ENCODE peak calls at places on chromosome 5, in four cellular contexts. One of them, this sample, is unnamed.

GRCh38 chr5:96881511-96882115 is 5.3 kb downstream of the ERAP2 start:
- DNase-seq in HS-5: peak
- DNase-seq in brain microvascular endothelial cell: peak
- DNase-seq in stimulated activated CD4-positive, alpha-beta T cell treated with anti-CD3 and anti-CD28 coated beads, Interleukin-4, amount 100 ng/mL, for 1 hour: no peak
- DNase-seq in this sample: peak

GRCh38 chr5:119789411-119790117 is 160.2 kb downstream of the FAM170A start:
- DNase-seq in brain microvascular endothelial cell: no peak
- DNase-seq in stimulated activated CD4-positive, alpha-beta T cell treated with anti-CD3 and anti-CD28 coated beads, Interleukin-4, amount 100 ng/mL, for 1 hour: no peak
- DNase-seq in HS-5: no peak
- DNase-seq in this sample: no peak

GRCh38 chr5:160071521-160072299 is 47.5 kb downstream of the PWWP2A start:
- DNase-seq in brain microvascular endothelial cell: no peak
- DNase-seq in HS-5: no peak
- DNase-seq in stimulated activated CD4-positive, alpha-beta T cell treated with anti-CD3 and anti-CD28 coated beads, Interleukin-4, amount 100 ng/mL, for 1 hour: no peak
- DNase-seq in this sample: no peak

GRCh38 chr5:173823721-173824567 is 64.2 kb upstream of the CPEB4 start:
- DNase-seq in stimulated activated CD4-positive, alpha-beta T cell treated with anti-CD3 and anti-CD28 coated beads, Interleukin-4, amount 100 ng/mL, for 1 hour: no peak
- DNase-seq in HS-5: peak
- DNase-seq in brain microvascular endothelial cell: peak
- DNase-seq in this sample: peak

GRCh38 chr5:11903614-11904269 is 504 bp downstream of the CTNND2 start:
- DNase-seq in HS-5: no peak
- DNase-seq in brain microvascular endothelial cell: no peak
- DNase-seq in stimulated activated CD4-positive, alpha-beta T cell treated with anti-CD3 and anti-CD28 coated beads, Interleukin-4, amount 100 ng/mL, for 1 hour: no peak
- DNase-seq in this sample: no peak

GRCh38 chr5:178854284-178854683 is 5.5 kb upstream of the ZNF354B start:
- DNase-seq in HS-5: no peak
- DNase-seq in brain microvascular endothelial cell: no peak
- DNase-seq in stimulated activated CD4-positive, alpha-beta T cell treated with anti-CD3 and anti-CD28 coated beads, Interleukin-4, amount 100 ng/mL, for 1 hour: no peak
- DNase-seq in this sample: no peak

GRCh38 chr5:179923422-179923821 is 15.7 kb upstream of the TBC1D9B start:
- DNase-seq in stimulated activated CD4-positive, alpha-beta T cell treated with anti-CD3 and anti-CD28 coated beads, Interleukin-4, amount 100 ng/mL, for 1 hour: no peak
- DNase-seq in brain microvascular endothelial cell: no peak
- DNase-seq in HS-5: no peak
- DNase-seq in this sample: no peak

GRCh38 chr5:112978836-112979235 is 2.2 kb downstream of the DCP2 start:
- DNase-seq in HS-5: no peak
- DNase-seq in brain microvascular endothelial cell: no peak
- DNase-seq in stimulated activated CD4-positive, alpha-beta T cell treated with anti-CD3 and anti-CD28 coated beads, Interleukin-4, amount 100 ng/mL, for 1 hour: no peak
- DNase-seq in this sample: no peak

GRCh38 chr5:147560982-147561381 is 51.1 kb upstream of the DPYSL3 start:
- DNase-seq in brain microvascular endothelial cell: no peak
- DNase-seq in stimulated activated CD4-positive, alpha-beta T cell treated with anti-CD3 and anti-CD28 coated beads, Interleukin-4, amount 100 ng/mL, for 1 hour: no peak
- DNase-seq in HS-5: no peak
- DNase-seq in this sample: no peak

GRCh38 chr5:1527533-1528205 is 3.9 kb upstream of the LPCAT1 start:
- DNase-seq in brain microvascular endothelial cell: no peak
- DNase-seq in stimulated activated CD4-positive, alpha-beta T cell treated with anti-CD3 and anti-CD28 coated beads, Interleukin-4, amount 100 ng/mL, for 1 hour: no peak
- DNase-seq in HS-5: no peak
- DNase-seq in this sample: no peak

GRCh38 chr5:151107738-151108520 is 27.1 kb upstream of the TNIP1 start:
- DNase-seq in stimulated activated CD4-positive, alpha-beta T cell treated with anti-CD3 and anti-CD28 coated beads, Interleukin-4, amount 100 ng/mL, for 1 hour: no peak
- DNase-seq in HS-5: no peak
- DNase-seq in brain microvascular endothelial cell: peak
- DNase-seq in this sample: no peak

GRCh38 chr5:180787711-180788431 is 14.7 kb downstream of the MGAT1 start:
- DNase-seq in stimulated activated CD4-positive, alpha-beta T cell treated with anti-CD3 and anti-CD28 coated beads, Interleukin-4, amount 100 ng/mL, for 1 hour: no peak
- DNase-seq in brain microvascular endothelial cell: peak
- DNase-seq in HS-5: no peak
- DNase-seq in this sample: no peak

GRCh38 chr5:143594913-143595818 is 191.7 kb upstream of the NR3C1 start:
- DNase-seq in brain microvascular endothelial cell: no peak
- DNase-seq in stimulated activated CD4-positive, alpha-beta T cell treated with anti-CD3 and anti-CD28 coated beads, Interleukin-4, amount 100 ng/mL, for 1 hour: no peak
- DNase-seq in HS-5: no peak
- DNase-seq in this sample: no peak

GRCh38 chr5:157356576-157356975 is 90.7 kb downstream of the CYFIP2 start:
- DNase-seq in brain microvascular endothelial cell: no peak
- DNase-seq in HS-5: no peak
- DNase-seq in stimulated activated CD4-positive, alpha-beta T cell treated with anti-CD3 and anti-CD28 coated beads, Interleukin-4, amount 100 ng/mL, for 1 hour: no peak
- DNase-seq in this sample: no peak

GRCh38 chr5:90020575-90021535 is 388.7 kb downstream of the CETN3 start:
- DNase-seq in stimulated activated CD4-positive, alpha-beta T cell treated with anti-CD3 and anti-CD28 coated beads, Interleukin-4, amount 100 ng/mL, for 1 hour: no peak
- DNase-seq in brain microvascular endothelial cell: peak
- DNase-seq in HS-5: peak
- DNase-seq in this sample: peak

GRCh38 chr5:65127181-65127901 is 354.4 kb downstream of the ADAMTS6 start:
- DNase-seq in brain microvascular endothelial cell: peak
- DNase-seq in stimulated activated CD4-positive, alpha-beta T cell treated with anti-CD3 and anti-CD28 coated beads, Interleukin-4, amount 100 ng/mL, for 1 hour: no peak
- DNase-seq in HS-5: no peak
- DNase-seq in this sample: no peak

GRCh38 chr5:175214152-175214551 is 229.8 kb downstream of the DRD1 start:
- DNase-seq in stimulated activated CD4-positive, alpha-beta T cell treated with anti-CD3 and anti-CD28 coated beads, Interleukin-4, amount 100 ng/mL, for 1 hour: no peak
- DNase-seq in brain microvascular endothelial cell: peak
- DNase-seq in HS-5: peak
- DNase-seq in this sample: peak

GRCh38 chr5:68217476-68217984 is 2.0 kb downstream of the PIK3R1 start:
- DNase-seq in brain microvascular endothelial cell: no peak
- DNase-seq in stimulated activated CD4-positive, alpha-beta T cell treated with anti-CD3 and anti-CD28 coated beads, Interleukin-4, amount 100 ng/mL, for 1 hour: no peak
- DNase-seq in HS-5: no peak
- DNase-seq in this sample: no peak

GRCh38 chr5:88145603-88146467 is 122.8 kb downstream of the TMEM161B start:
- DNase-seq in HS-5: no peak
- DNase-seq in stimulated activated CD4-positive, alpha-beta T cell treated with anti-CD3 and anti-CD28 coated beads, Interleukin-4, amount 100 ng/mL, for 1 hour: no peak
- DNase-seq in brain microvascular endothelial cell: no peak
- DNase-seq in this sample: no peak

GRCh38 chr5:10538789-10539684 is 24.8 kb upstream of the ANKRD33B start:
- DNase-seq in HS-5: no peak
- DNase-seq in stimulated activated CD4-positive, alpha-beta T cell treated with anti-CD3 and anti-CD28 coated beads, Interleukin-4, amount 100 ng/mL, for 1 hour: no peak
- DNase-seq in brain microvascular endothelial cell: no peak
- DNase-seq in this sample: no peak

GRCh38 chr5:150589791-150590601 is 50.5 kb upstream of the SYNPO start:
- DNase-seq in brain microvascular endothelial cell: no peak
- DNase-seq in stimulated activated CD4-positive, alpha-beta T cell treated with anti-CD3 and anti-CD28 coated beads, Interleukin-4, amount 100 ng/mL, for 1 hour: no peak
- DNase-seq in HS-5: no peak
- DNase-seq in this sample: no peak

GRCh38 chr5:143677403-143677802 is 134.6 kb upstream of the HMHB1 start:
- DNase-seq in HS-5: no peak
- DNase-seq in stimulated activated CD4-positive, alpha-beta T cell treated with anti-CD3 and anti-CD28 coated beads, Interleukin-4, amount 100 ng/mL, for 1 hour: no peak
- DNase-seq in brain microvascular endothelial cell: no peak
- DNase-seq in this sample: no peak

GRCh38 chr5:130109152-130109551 is 204.9 kb downstream of the CHSY3 start:
- DNase-seq in stimulated activated CD4-positive, alpha-beta T cell treated with anti-CD3 and anti-CD28 coated beads, Interleukin-4, amount 100 ng/mL, for 1 hour: no peak
- DNase-seq in HS-5: no peak
- DNase-seq in brain microvascular endothelial cell: no peak
- DNase-seq in this sample: peak

GRCh38 chr5:74630387-74631087 is 10.0 kb downstream of the ENC1 start:
- DNase-seq in brain microvascular endothelial cell: peak
- DNase-seq in HS-5: peak
- DNase-seq in stimulated activated CD4-positive, alpha-beta T cell treated with anti-CD3 and anti-CD28 coated beads, Interleukin-4, amount 100 ng/mL, for 1 hour: no peak
- DNase-seq in this sample: no peak

GRCh38 chr5:61270510-61271165 is 61.4 kb upstream of the ZSWIM6 start:
- DNase-seq in HS-5: no peak
- DNase-seq in stimulated activated CD4-positive, alpha-beta T cell treated with anti-CD3 and anti-CD28 coated beads, Interleukin-4, amount 100 ng/mL, for 1 hour: no peak
- DNase-seq in brain microvascular endothelial cell: no peak
- DNase-seq in this sample: no peak

GRCh38 chr5:122500245-122501086 is 188.4 kb downstream of the SNCAIP start:
- DNase-seq in stimulated activated CD4-positive, alpha-beta T cell treated with anti-CD3 and anti-CD28 coated beads, Interleukin-4, amount 100 ng/mL, for 1 hour: no peak
- DNase-seq in HS-5: peak
- DNase-seq in brain microvascular endothelial cell: peak
- DNase-seq in this sample: no peak

GRCh38 chr5:96207420-96207819 is 225.6 kb downstream of the PCSK1 start:
- DNase-seq in HS-5: no peak
- DNase-seq in brain microvascular endothelial cell: no peak
- DNase-seq in stimulated activated CD4-positive, alpha-beta T cell treated with anti-CD3 and anti-CD28 coated beads, Interleukin-4, amount 100 ng/mL, for 1 hour: no peak
- DNase-seq in this sample: no peak

GRCh38 chr5:138784590-138784989 is 31.4 kb downstream of the CTNNA1 start:
- DNase-seq in brain microvascular endothelial cell: no peak
- DNase-seq in stimulated activated CD4-positive, alpha-beta T cell treated with anti-CD3 and anti-CD28 coated beads, Interleukin-4, amount 100 ng/mL, for 1 hour: no peak
- DNase-seq in HS-5: no peak
- DNase-seq in this sample: no peak

GRCh38 chr5:175885813-175886212 is 14.4 kb downstream of the CPLX2 start:
- DNase-seq in brain microvascular endothelial cell: no peak
- DNase-seq in stimulated activated CD4-positive, alpha-beta T cell treated with anti-CD3 and anti-CD28 coated beads, Interleukin-4, amount 100 ng/mL, for 1 hour: no peak
- DNase-seq in HS-5: no peak
- DNase-seq in this sample: no peak

GRCh38 chr5:55173696-55174101 is 722 bp upstream of the CDC20B start:
- DNase-seq in HS-5: no peak
- DNase-seq in stimulated activated CD4-positive, alpha-beta T cell treated with anti-CD3 and anti-CD28 coated beads, Interleukin-4, amount 100 ng/mL, for 1 hour: no peak
- DNase-seq in brain microvascular endothelial cell: no peak
- DNase-seq in this sample: no peak

GRCh38 chr5:38265546-38266179 is 7.3 kb downstream of the EGFLAM start:
- DNase-seq in stimulated activated CD4-positive, alpha-beta T cell treated with anti-CD3 and anti-CD28 coated beads, Interleukin-4, amount 100 ng/mL, for 1 hour: peak
- DNase-seq in brain microvascular endothelial cell: peak
- DNase-seq in HS-5: peak
- DNase-seq in this sample: peak

GRCh38 chr5:28766565-28767158 is 1728.3 kb upstream of the CDH9 start:
- DNase-seq in HS-5: peak
- DNase-seq in stimulated activated CD4-positive, alpha-beta T cell treated with anti-CD3 and anti-CD28 coated beads, Interleukin-4, amount 100 ng/mL, for 1 hour: no peak
- DNase-seq in brain microvascular endothelial cell: peak
- DNase-seq in this sample: peak

GRCh38 chr5:32362527-32362926 is 49.8 kb upstream of the MTMR12 start:
- DNase-seq in stimulated activated CD4-positive, alpha-beta T cell treated with anti-CD3 and anti-CD28 coated beads, Interleukin-4, amount 100 ng/mL, for 1 hour: no peak
- DNase-seq in brain microvascular endothelial cell: no peak
- DNase-seq in HS-5: no peak
- DNase-seq in this sample: no peak

GRCh38 chr5:177296581-177296980 is 6.9 kb downstream of the RAB24 start:
- DNase-seq in brain microvascular endothelial cell: no peak
- DNase-seq in stimulated activated CD4-positive, alpha-beta T cell treated with anti-CD3 and anti-CD28 coated beads, Interleukin-4, amount 100 ng/mL, for 1 hour: no peak
- DNase-seq in HS-5: no peak
- DNase-seq in this sample: no peak

GRCh38 chr5:81147970-81148571 is 85.1 kb upstream of the CKMT2 start:
- DNase-seq in stimulated activated CD4-positive, alpha-beta T cell treated with anti-CD3 and anti-CD28 coated beads, Interleukin-4, amount 100 ng/mL, for 1 hour: no peak
- DNase-seq in brain microvascular endothelial cell: no peak
- DNase-seq in HS-5: no peak
- DNase-seq in this sample: no peak

GRCh38 chr5:78604693-78605092 is 43.9 kb downstream of the LHFPL2 start:
- DNase-seq in HS-5: no peak
- DNase-seq in stimulated activated CD4-positive, alpha-beta T cell treated with anti-CD3 and anti-CD28 coated beads, Interleukin-4, amount 100 ng/mL, for 1 hour: no peak
- DNase-seq in brain microvascular endothelial cell: no peak
- DNase-seq in this sample: no peak

GRCh38 chr5:168829922-168830417 is 250.8 kb upstream of the PANK3 start:
- DNase-seq in HS-5: no peak
- DNase-seq in brain microvascular endothelial cell: no peak
- DNase-seq in stimulated activated CD4-positive, alpha-beta T cell treated with anti-CD3 and anti-CD28 coated beads, Interleukin-4, amount 100 ng/mL, for 1 hour: no peak
- DNase-seq in this sample: no peak

GRCh38 chr5:103373576-103374472 is 115.3 kb downstream of the MACIR start:
- DNase-seq in brain microvascular endothelial cell: no peak
- DNase-seq in HS-5: no peak
- DNase-seq in stimulated activated CD4-positive, alpha-beta T cell treated with anti-CD3 and anti-CD28 coated beads, Interleukin-4, amount 100 ng/mL, for 1 hour: no peak
- DNase-seq in this sample: no peak

GRCh38 chr5:150596313-150596712 is 44.1 kb upstream of the SYNPO start:
- DNase-seq in brain microvascular endothelial cell: no peak
- DNase-seq in stimulated activated CD4-positive, alpha-beta T cell treated with anti-CD3 and anti-CD28 coated beads, Interleukin-4, amount 100 ng/mL, for 1 hour: no peak
- DNase-seq in HS-5: no peak
- DNase-seq in this sample: no peak

This sample was measured in epithelial cell of proximal tubule.